ENCODE peak calls at places on chromosomes 11 and 22, in nine cellular contexts. One of them, this sample, is unnamed.

GRCh38 chr11:109695696-109696095 is 273.7 kb downstream of the C11orf87 start:
- DNase-seq in cardiac fibroblast: peak
- DNase-seq in fibroblast of lung: peak
- DNase-seq in amniotic stem cell: no peak
- DNase-seq in A549: no peak
- DNase-seq in ELR: peak
- DNase-seq in adrenal gland: no peak
- DNase-seq in hypothalamus: no peak
- DNase-seq in cerebellum: no peak
- DNase-seq in this sample: no peak

GRCh38 chr11:17263803-17264202 is 12.7 kb upstream of the NUCB2 start:
- DNase-seq in cardiac fibroblast: peak
- DNase-seq in fibroblast of lung: peak
- DNase-seq in amniotic stem cell: no peak
- DNase-seq in A549: no peak
- DNase-seq in ELR: peak
- DNase-seq in adrenal gland: no peak
- DNase-seq in hypothalamus: no peak
- DNase-seq in cerebellum: no peak
- DNase-seq in this sample: no peak

GRCh38 chr11:28092786-28093185 is 15.2 kb downstream of the KIF18A start:
- DNase-seq in cardiac fibroblast: no peak
- DNase-seq in fibroblast of lung: no peak
- DNase-seq in amniotic stem cell: no peak
- DNase-seq in A549: no peak
- DNase-seq in ELR: no peak
- DNase-seq in adrenal gland: no peak
- DNase-seq in hypothalamus: no peak
- DNase-seq in cerebellum: no peak
- DNase-seq in this sample: no peak

GRCh38 chr11:6604081-6604626 is 580 bp downstream of the ILK start:
- DNase-seq in cardiac fibroblast: peak
- DNase-seq in fibroblast of lung: peak
- DNase-seq in amniotic stem cell: peak
- DNase-seq in A549: peak
- DNase-seq in ELR: peak
- DNase-seq in adrenal gland: peak
- DNase-seq in hypothalamus: no peak
- DNase-seq in cerebellum: peak
- DNase-seq in this sample: peak

GRCh38 chr11:44778200-44779100 is 51.7 kb downstream of the TSPAN18 start:
- DNase-seq in cardiac fibroblast: no peak
- DNase-seq in fibroblast of lung: no peak
- DNase-seq in amniotic stem cell: no peak
- DNase-seq in A549: no peak
- DNase-seq in ELR: no peak
- DNase-seq in adrenal gland: no peak
- DNase-seq in hypothalamus: no peak
- DNase-seq in cerebellum: no peak
- DNase-seq in this sample: no peak

GRCh38 chr22:24088796-24089195 is 77.7 kb downstream of the CABIN1 start:
- DNase-seq in cardiac fibroblast: no peak
- DNase-seq in fibroblast of lung: peak
- DNase-seq in amniotic stem cell: no peak
- DNase-seq in A549: no peak
- DNase-seq in ELR: no peak
- DNase-seq in adrenal gland: no peak
- DNase-seq in hypothalamus: no peak
- DNase-seq in cerebellum: no peak
- DNase-seq in this sample: no peak

GRCh38 chr11:45333506-45333971 is 47.4 kb upstream of the SYT13 start:
- DNase-seq in cardiac fibroblast: peak
- DNase-seq in fibroblast of lung: peak
- DNase-seq in amniotic stem cell: no peak
- DNase-seq in A549: peak
- DNase-seq in ELR: peak
- DNase-seq in adrenal gland: peak
- DNase-seq in hypothalamus: no peak
- DNase-seq in cerebellum: peak
- DNase-seq in this sample: peak

GRCh38 chr22:19478466-19479357 is at the start of gene UFD1:
- DNase-seq in cardiac fibroblast: peak
- DNase-seq in fibroblast of lung: peak
- DNase-seq in amniotic stem cell: peak
- DNase-seq in A549: peak
- DNase-seq in ELR: peak
- DNase-seq in adrenal gland: peak
- DNase-seq in hypothalamus: peak
- DNase-seq in cerebellum: peak
- DNase-seq in this sample: no peak

This sample was measured in endothelial cell of umbilical vein.